ENCODE peak calls at places on chromosomes 13 and 19, in seven cellular contexts. K, U, S, X, T, M and W are unnamed samples.

GRCh38 chr19:29843180-29844051 is 31.6 kb downstream of the CCNE1 start:
- DNase-seq in T (no peak), K (no peak), X (peak; percentile 21), U (no peak), S (no peak), M (no peak), W (no peak)

GRCh38 chr13:47632311-47632710 is 368.8 kb downstream of the SUCLA2 start:
- DNase-seq in S (no peak), K (no peak), T (no peak), U (no peak), X (no peak), M (no peak), W (no peak)

GRCh38 chr13:22874839-22875238 is 305.9 kb upstream of the SGCG start:
- DNase-seq in U (no peak), X (no peak), K (no peak), S (no peak), T (no peak), M (no peak), W (no peak)

GRCh38 chr19:30381366-30381765 is 9.2 kb downstream of the ZNF536 start:
- DNase-seq in X (no peak), K (no peak), T (no peak), S (no peak), M (no peak), U (no peak), W (no peak)

GRCh38 chr19:16025108-16026101 is 50.9 kb upstream of the TPM4 start:
- DNase-seq in S (no peak), U (peak; percentile 43), K (no peak), M (peak; percentile 16), X (peak; percentile 93), T (no peak), W (peak; percentile 16)

GRCh38 chr19:535017-535835 is 3.7 kb downstream of the CDC34 start:
- DNase-seq in T (no peak), S (no peak), M (no peak), X (no peak), K (no peak), U (no peak), W (no peak)

GRCh38 chr19:10891360-10892108 is 20.2 kb downstream of the CARM1 start:
- DNase-seq in S (no peak), K (no peak), X (no peak), U (no peak), T (no peak), M (no peak), W (no peak)

GRCh38 chr13:66656050-66656449 is 574.1 kb downstream of the PCDH9 start:
- DNase-seq in T (no peak), X (no peak), K (no peak), S (no peak), M (no peak), U (no peak), W (no peak)

GRCh38 chr13:23858586-23858985 is 30.6 kb downstream of the MIPEP start:
- DNase-seq in S (no peak), X (no peak), U (no peak), T (no peak), K (no peak), M (no peak), W (no peak)

GRCh38 chr19:1266116-1266817 is 2.9 kb upstream of the CIRBP start:
- DNase-seq in S (no peak), K (peak; percentile 37), X (peak; percentile 95), T (no peak), U (no peak), M (no peak), W (no peak)

GRCh38 chr13:46119883-46120614 is 15.2 kb upstream of the CPB2 start:
- DNase-seq in T (no peak), X (no peak), K (no peak), U (peak; percentile 18), M (no peak), S (no peak), W (no peak)